ENCODE peak calls at places on chromosomes 1 and 21, in eight cellular contexts. B, R, L, P, Z, D, S and F are unnamed samples.

GRCh38 chr1:74771913-74772515 is 39.1 kb downstream of the TYW3 start:
- DNase-seq in B (no peak), R (no peak), L (no peak), P (peak; percentile 74), Z (no peak), D (peak; percentile 64), S (peak; percentile 55), F (peak; percentile 27)

GRCh38 chr1:17475729-17476128 is 36.3 kb upstream of the RCC2 start:
- DNase-seq in B (no peak), R (no peak), L (no peak), P (peak; percentile 47), Z (peak; percentile 41), D (peak; percentile 15), S (no peak), F (peak; percentile 72)

GRCh38 chr1:151479462-151479861 is 20.2 kb upstream of the POGZ start:
- DNase-seq in B (no peak), R (no peak), L (no peak), P (no peak), Z (no peak), D (peak; percentile 62), S (no peak), F (no peak)

GRCh38 chr1:201216395-201217085 is 25.9 kb downstream of the IGFN1 start:
- DNase-seq in B (no peak), R (peak; percentile 22), L (no peak), P (no peak), Z (no peak), D (no peak), S (no peak), F (no peak)

GRCh38 chr1:185581020-185581419 is 153.2 kb upstream of the HMCN1 start:
- DNase-seq in B (no peak), R (no peak), L (no peak), P (no peak), Z (no peak), D (no peak), S (no peak), F (no peak)

GRCh38 chr21:42937960-42938580 is 12.6 kb upstream of the ERVH48-1 start:
- DNase-seq in B (no peak), R (no peak), L (no peak), P (no peak), Z (no peak), D (no peak), S (no peak), F (no peak)

GRCh38 chr1:211813590-211813989 is 17.0 kb downstream of the LPGAT1 start:
- DNase-seq in B (no peak), R (no peak), L (no peak), P (peak; percentile 89), Z (peak; percentile 51), D (no peak), S (peak; percentile 27), F (peak; percentile 88)

GRCh38 chr21:31972622-31973021 is 99.8 kb downstream of the HUNK start:
- DNase-seq in B (no peak), R (no peak), L (no peak), P (no peak), Z (no peak), D (no peak), S (no peak), F (no peak)

GRCh38 chr1:106793686-106794085 is 262.8 kb upstream of the PRMT6 start:
- DNase-seq in B (no peak), R (no peak), L (no peak), P (no peak), Z (no peak), D (no peak), S (peak; percentile 19), F (no peak)

GRCh38 chr1:169868978-169869377 is 24.7 kb downstream of the SCYL3 start:
- DNase-seq in B (no peak), R (no peak), L (no peak), P (no peak), Z (no peak), D (no peak), S (no peak), F (no peak)

GRCh38 chr1:36664564-36665287 is 182.0 kb upstream of the CSF3R start:
- DNase-seq in B (no peak), R (no peak), L (no peak), P (no peak), Z (no peak), D (no peak), S (no peak), F (no peak)

GRCh38 chr1:57019240-57019805 is 53.5 kb upstream of the C8B start:
- DNase-seq in B (no peak), R (no peak), L (no peak), P (no peak), Z (no peak), D (no peak), S (peak; percentile 39), F (no peak)

GRCh38 chr1:53237638-53238037 is 680 bp downstream of the MAGOH start:
- DNase-seq in B (no peak), R (no peak), L (no peak), P (no peak), Z (no peak), D (no peak), S (no peak), F (no peak)

GRCh38 chr1:11527541-11528452 is 48.8 kb downstream of the DISP3 start:
- DNase-seq in B (no peak), R (no peak), L (no peak), P (no peak), Z (no peak), D (no peak), S (no peak), F (no peak)

GRCh38 chr1:200034821-200035396 is 7.4 kb downstream of the NR5A2 start:
- DNase-seq in B (no peak), R (no peak), L (no peak), P (no peak), Z (no peak), D (no peak), S (no peak), F (no peak)

GRCh38 chr1:5840551-5840914 is 151.7 kb downstream of the NPHP4 start:
- DNase-seq in B (no peak), R (no peak), L (no peak), P (no peak), Z (no peak), D (no peak), S (no peak), F (no peak)

GRCh38 chr1:65075123-65075976 is 72.7 kb upstream of the AK4 start:
- DNase-seq in B (peak; percentile 40), R (peak; percentile 71), L (peak; percentile 58), P (peak; percentile 88), Z (peak; percentile 50), D (peak; percentile 55), S (peak; percentile 66), F (peak; percentile 62)

GRCh38 chr1:59434336-59434735 is 137.4 kb downstream of the FGGY start:
- DNase-seq in B (no peak), R (peak; percentile 84), L (no peak), P (no peak), Z (no peak), D (peak; percentile 18), S (no peak), F (no peak)

GRCh38 chr1:114715952-114716303 is 643 bp downstream of the NRAS start:
- DNase-seq in B (no peak), R (no peak), L (no peak), P (no peak), Z (no peak), D (peak; percentile 1), S (no peak), F (no peak)

GRCh38 chr1:89203166-89203565 is 4.4 kb upstream of the GBP4 start:
- DNase-seq in B (no peak), R (no peak), L (no peak), P (peak; percentile 7), Z (no peak), D (no peak), S (no peak), F (no peak)

GRCh38 chr21:38798481-38798882 is 7.2 kb upstream of the ETS2 start:
- DNase-seq in B (no peak), R (peak; percentile 62), L (no peak), P (peak; percentile 73), Z (peak; percentile 38), D (peak; percentile 77), S (no peak), F (no peak)

GRCh38 chr21:34886554-34887385 is 162.3 kb downstream of the RUNX1 start:
- DNase-seq in B (peak; percentile 19), R (no peak), L (no peak), P (peak; percentile 60), Z (peak; percentile 39), D (no peak), S (no peak), F (peak; percentile 57)

GRCh38 chr21:43274022-43274945 is 105.5 kb downstream of the CRYAA start:
- DNase-seq in B (no peak), R (no peak), L (no peak), P (no peak), Z (peak; percentile 15), D (no peak), S (no peak), F (no peak)

GRCh38 chr1:220222939-220223338 is 49.3 kb downstream of the RAB3GAP2 start:
- DNase-seq in B (no peak), R (no peak), L (no peak), P (peak; percentile 9), Z (no peak), D (no peak), S (no peak), F (no peak)

GRCh38 chr1:81738902-81739301 is 61.8 kb upstream of the ADGRL2 start:
- DNase-seq in B (no peak), R (no peak), L (no peak), P (no peak), Z (no peak), D (no peak), S (no peak), F (no peak)

GRCh38 chr1:169491845-169492281 is 6.1 kb upstream of the SLC19A2 start:
- DNase-seq in B (peak; percentile 31), R (no peak), L (no peak), P (no peak), Z (no peak), D (no peak), S (no peak), F (no peak)

GRCh38 chr1:1631793-1632420 is at the start of gene MMP23B:
- DNase-seq in B (no peak), R (no peak), L (no peak), P (no peak), Z (peak; percentile 38), D (no peak), S (no peak), F (no peak)

GRCh38 chr1:200384818-200385390 is 24.9 kb downstream of the ZNF281 start:
- DNase-seq in B (no peak), R (no peak), L (no peak), P (no peak), Z (no peak), D (no peak), S (no peak), F (no peak)

GRCh38 chr1:9312183-9312582 is 19.5 kb downstream of the SPSB1 start:
- DNase-seq in B (no peak), R (no peak), L (no peak), P (no peak), Z (no peak), D (no peak), S (no peak), F (no peak)

GRCh38 chr1:17244826-17245740 is 3.8 kb upstream of the PADI3 start:
- DNase-seq in B (no peak), R (no peak), L (no peak), P (no peak), Z (no peak), D (no peak), S (no peak), F (no peak)

GRCh38 chr1:67830928-67831596 is 2.2 kb downstream of the GNG12 start:
- DNase-seq in B (no peak), R (no peak), L (no peak), P (peak; percentile 30), Z (no peak), D (no peak), S (no peak), F (no peak)